ENCODE peak calls at places on chromosomes 2 and 18, in five cellular contexts. N is stimulated activated CD4-positive, alpha-beta T cell treated with anti-CD3 and anti-CD28 coated beads, Interleukin-1b, Interleukin-23, amount 100 ng/mL, for 24 hours; F is A673; B is hypothalamus; X is foreskin fibroblast. K is an unnamed sample.
A peak's percentile ranks its signal among the peaks of the same experiment; 100 is the strongest.

GRCh38 chr2:30422437-30422805 is 24.6 kb upstream of the LCLAT1 start:
- DNase-seq in N (peak; percentile 66), F (peak; percentile 82), X (peak; percentile 26), B (no peak), K (no peak)

GRCh38 chr2:98909381-98910211 is 26.4 kb downstream of the CRACDL start:
- DNase-seq in X (peak; percentile 83), N (no peak), B (no peak), F (no peak), K (no peak)

GRCh38 chr2:194854941-194855340 is 802.1 kb upstream of the SLC39A10 start:
- DNase-seq in F (no peak), N (no peak), B (no peak), X (no peak), K (no peak)

GRCh38 chr2:178908810-178909209 is 101.6 kb upstream of the TTN start:
- DNase-seq in N (no peak), B (no peak), X (no peak), F (no peak), K (no peak)

GRCh38 chr2:232603283-232603682 is 30.1 kb upstream of the EFHD1 start:
- DNase-seq in X (no peak), F (no peak), B (no peak), N (no peak), K (no peak)

GRCh38 chr18:45739268-45739667 is 15.3 kb downstream of the SLC14A1 start:
- DNase-seq in X (no peak), N (no peak), F (no peak), B (no peak), K (no peak)

GRCh38 chr2:21256006-21256405 is 132.2 kb downstream of the TDRD15 start:
- DNase-seq in F (no peak), N (no peak), B (peak; percentile 57), X (no peak), K (no peak)

GRCh38 chr2:63049291-63050185 is 1.1 kb upstream of the OTX1 start:
- DNase-seq in F (no peak), B (no peak), N (no peak), X (no peak), K (no peak)

GRCh38 chr2:129024796-129025195 is 706.1 kb upstream of the HS6ST1 start:
- DNase-seq in F (no peak), X (no peak), N (no peak), B (no peak), K (no peak)

GRCh38 chr2:195683174-195683573 is 26.1 kb downstream of the SLC39A10 start:
- DNase-seq in F (peak; percentile 62), N (no peak), X (peak; percentile 24), B (no peak), K (no peak)

GRCh38 chr2:173239644-173240043 is 115.0 kb upstream of the CDCA7 start:
- DNase-seq in N (no peak), X (no peak), F (no peak), B (no peak), K (no peak)

GRCh38 chr2:26033270-26033768 is 565 bp upstream of the RAB10 start:
- DNase-seq in X (peak; percentile 73), N (no peak), B (peak; percentile 28), F (peak; percentile 90), K (no peak)

GRCh38 chr2:95356821-95357700 is 45.4 kb upstream of the FAHD2A start:
- DNase-seq in B (no peak), N (no peak), F (no peak), X (no peak), K (peak; percentile 54)

GRCh38 chr2:85132392-85132791 is 800 bp upstream of the TCF7L1 start:
- DNase-seq in F (no peak), N (no peak), B (no peak), X (no peak), K (no peak)

GRCh38 chr2:165762723-165763122 is 31.3 kb downstream of the GALNT3 start:
- DNase-seq in N (no peak), F (no peak), X (no peak), B (no peak), K (no peak)

GRCh38 chr18:13136689-13137040 is 81.9 kb upstream of the LDLRAD4 start:
- DNase-seq in B (no peak), N (no peak), X (no peak), F (peak; percentile 30), K (no peak)

GRCh38 chr2:158539176-158539895 is 82.6 kb downstream of the PKP4 start:
- DNase-seq in F (peak; percentile 90), B (no peak), N (no peak), X (peak; percentile 58), K (no peak)

GRCh38 chr2:71545572-71546274 is 92.4 kb downstream of the DYSF start:
- DNase-seq in F (peak; percentile 80), B (peak; percentile 18), N (peak; percentile 21), X (peak; percentile 32), K (no peak)

GRCh38 chr2:85772019-85772745 is 18.4 kb downstream of the ATOH8 start:
- DNase-seq in F (peak; percentile 98), B (peak; percentile 96), N (no peak), X (peak; percentile 100), K (peak; percentile 100)

GRCh38 chr2:12679550-12680072 is 37.1 kb upstream of the TRIB2 start:
- DNase-seq in N (no peak), B (no peak), F (no peak), X (no peak), K (no peak)

GRCh38 chr2:191824403-191824802 is 22.5 kb downstream of the CAVIN2 start:
- DNase-seq in N (no peak), X (no peak), B (no peak), F (no peak), K (no peak)

GRCh38 chr2:195252018-195252417 is 405.0 kb upstream of the SLC39A10 start:
- DNase-seq in B (no peak), N (no peak), X (no peak), F (peak; percentile 70), K (no peak)

GRCh38 chr2:71474116-71474743 is 20.9 kb downstream of the DYSF start:
- DNase-seq in N (no peak), F (no peak), X (no peak), B (no peak), K (no peak)

K was measured in coronary artery.